ENCODE peak calls at places on chromosomes 2 and 18, in six cellular contexts. P is T1000, H is AG09309, S is amygdala, M is Right ventricle myocardium superior, A is Peyer's patch. E is an unnamed sample.

GRCh38 chr2:158754303-158754611 is 40.9 kb upstream of the DAPL1 start:
- DNase-seq in M (no peak), P (no peak), A (no peak), S (no peak), H (no peak), E (no peak)

GRCh38 chr2:233801357-233802131 is 23.4 kb downstream of the MROH2A start:
- DNase-seq in M (no peak), H (no peak), S (peak), P (no peak), A (no peak), E (no peak)

GRCh38 chr2:47250576-47251403 is 95.7 kb upstream of the STPG4 start:
- DNase-seq in A (no peak), M (no peak), S (no peak), H (no peak), P (no peak), E (no peak)

GRCh38 chr2:5176764-5177163 is 515.4 kb upstream of the SOX11 start:
- DNase-seq in S (no peak), A (no peak), H (no peak), M (no peak), P (no peak), E (no peak)

GRCh38 chr18:10213526-10213925 is 240.9 kb upstream of the APCDD1 start:
- DNase-seq in P (no peak), H (peak), S (no peak), A (no peak), M (no peak), E (no peak)

GRCh38 chr2:33510589-33510968 is 34.1 kb downstream of the RASGRP3 start:
- DNase-seq in P (no peak), S (no peak), H (no peak), A (no peak), M (no peak), E (no peak)

GRCh38 chr2:68747413-68747812 is 12.8 kb downstream of the ARHGAP25 start:
- DNase-seq in H (no peak), A (peak), P (no peak), S (no peak), M (no peak), E (no peak)

GRCh38 chr2:150485114-150485870 is 2.2 kb downstream of the RND3 start:
- DNase-seq in S (peak), P (peak), A (no peak), H (no peak), M (peak), E (peak)

GRCh38 chr2:234249873-234250272 is 199.4 kb downstream of the SPP2 start:
- DNase-seq in H (peak), S (no peak), A (no peak), M (no peak), P (no peak), E (no peak)

GRCh38 chr2:71531522-71532047 is 78.2 kb downstream of the DYSF start:
- DNase-seq in S (no peak), H (no peak), P (peak), M (no peak), A (no peak), E (no peak)

GRCh38 chr2:241852981-241853631 is 5.6 kb downstream of the PDCD1 start:
- DNase-seq in A (no peak), H (no peak), M (peak), P (no peak), S (no peak), E (no peak)

GRCh38 chr2:10965241-10965843 is 53.6 kb downstream of the KCNF1 start:
- DNase-seq in S (no peak), P (no peak), M (no peak), A (no peak), H (no peak), E (no peak)

GRCh38 chr2:237967463-237967871 is 653 bp downstream of the UBE2F start:
- DNase-seq in S (no peak), A (no peak), M (peak), H (no peak), P (no peak), E (no peak)

GRCh38 chr2:199455533-199456382 is 2.0 kb downstream of the SATB2 start:
- DNase-seq in S (no peak), P (peak), H (no peak), A (no peak), M (no peak), E (peak)

GRCh38 chr18:34222025-34222395 is 2.7 kb downstream of the NOL4 start:
- DNase-seq in S (peak), P (no peak), M (peak), H (no peak), A (no peak), E (peak)

GRCh38 chr2:8115451-8115850 is 566.4 kb upstream of the ID2 start:
- DNase-seq in S (no peak), H (no peak), A (no peak), M (no peak), P (no peak), E (no peak)

GRCh38 chr2:179936654-179937053 is 70.4 kb downstream of the CWC22 start:
- DNase-seq in S (no peak), H (no peak), P (no peak), A (peak), M (no peak), E (no peak)

GRCh38 chr2:148903294-148903693 is 28.3 kb downstream of the KIF5C start:
- DNase-seq in S (no peak), H (no peak), A (no peak), P (no peak), M (no peak), E (no peak)

GRCh38 chr2:138275881-138276280 is 225.7 kb upstream of the SPOPL start:
- DNase-seq in S (no peak), P (no peak), A (no peak), H (no peak), M (no peak), E (no peak)

GRCh38 chr2:85796549-85797262 is 42.9 kb downstream of the ATOH8 start:
- DNase-seq in P (no peak), A (no peak), S (peak), H (no peak), M (peak), E (peak)

GRCh38 chr2:7878786-7879515 is 802.9 kb upstream of the ID2 start:
- DNase-seq in S (no peak), M (no peak), P (no peak), H (no peak), A (no peak), E (no peak)

GRCh38 chr2:31341351-31341750 is 73.2 kb downstream of the XDH start:
- DNase-seq in S (no peak), P (no peak), M (no peak), H (no peak), A (no peak), E (no peak)